ENCODE peak calls at places on chromosomes 2 and 18, in nine cellular contexts. One of them, this sample, is unnamed.

GRCh38 chr18:38256366-38256765 is 690.8 kb upstream of the CELF4 start:
- DNase-seq in HFFc6: no peak
- DNase-seq in upper lobe of right lung: no peak
- DNase-seq in CD4-positive, alpha-beta T cell: no peak
- DNase-seq in CD8-positive, alpha-beta T cell: no peak
- DNase-seq in left ventricle myocardium superior: no peak
- DNase-seq in DMS 273 treated with DMSO at 0.1 percent for 48 hours: no peak
- DNase-seq in NCI-H1092: no peak
- DNase-seq in activated T-helper 1 cell treated with anti-CD3 and anti-CD28 coated beads, Interleukin-2, amount 50 U/mL, for 16 hours: no peak
- DNase-seq in this sample: no peak

GRCh38 chr2:46350030-46350699 is 53.0 kb downstream of the EPAS1 start:
- DNase-seq in HFFc6: no peak
- DNase-seq in upper lobe of right lung: no peak
- DNase-seq in CD4-positive, alpha-beta T cell: no peak
- DNase-seq in CD8-positive, alpha-beta T cell: no peak
- DNase-seq in left ventricle myocardium superior: no peak
- DNase-seq in DMS 273 treated with DMSO at 0.1 percent for 48 hours: no peak
- DNase-seq in NCI-H1092: no peak
- DNase-seq in activated T-helper 1 cell treated with anti-CD3 and anti-CD28 coated beads, Interleukin-2, amount 50 U/mL, for 16 hours: no peak
- DNase-seq in this sample: no peak

GRCh38 chr2:60073201-60073600 is 480.3 kb downstream of the BCL11A start:
- DNase-seq in HFFc6: no peak
- DNase-seq in upper lobe of right lung: no peak
- DNase-seq in CD4-positive, alpha-beta T cell: no peak
- DNase-seq in CD8-positive, alpha-beta T cell: no peak
- DNase-seq in left ventricle myocardium superior: no peak
- DNase-seq in DMS 273 treated with DMSO at 0.1 percent for 48 hours: no peak
- DNase-seq in NCI-H1092: no peak
- DNase-seq in activated T-helper 1 cell treated with anti-CD3 and anti-CD28 coated beads, Interleukin-2, amount 50 U/mL, for 16 hours: no peak
- DNase-seq in this sample: no peak

GRCh38 chr2:135473567-135473966 is 57.5 kb downstream of the ZRANB3 start:
- DNase-seq in HFFc6: no peak
- DNase-seq in upper lobe of right lung: no peak
- DNase-seq in CD4-positive, alpha-beta T cell: peak
- DNase-seq in CD8-positive, alpha-beta T cell: no peak
- DNase-seq in left ventricle myocardium superior: no peak
- DNase-seq in DMS 273 treated with DMSO at 0.1 percent for 48 hours: no peak
- DNase-seq in NCI-H1092: no peak
- DNase-seq in activated T-helper 1 cell treated with anti-CD3 and anti-CD28 coated beads, Interleukin-2, amount 50 U/mL, for 16 hours: no peak
- DNase-seq in this sample: no peak

GRCh38 chr2:233892793-233893192 is 24.4 kb upstream of the TRPM8 start:
- DNase-seq in HFFc6: no peak
- DNase-seq in upper lobe of right lung: no peak
- DNase-seq in CD4-positive, alpha-beta T cell: no peak
- DNase-seq in CD8-positive, alpha-beta T cell: no peak
- DNase-seq in left ventricle myocardium superior: no peak
- DNase-seq in DMS 273 treated with DMSO at 0.1 percent for 48 hours: no peak
- DNase-seq in NCI-H1092: no peak
- DNase-seq in activated T-helper 1 cell treated with anti-CD3 and anti-CD28 coated beads, Interleukin-2, amount 50 U/mL, for 16 hours: no peak
- DNase-seq in this sample: no peak

GRCh38 chr2:100178085-100178788 is 35.8 kb upstream of the AFF3 start:
- DNase-seq in HFFc6: no peak
- DNase-seq in upper lobe of right lung: no peak
- DNase-seq in CD4-positive, alpha-beta T cell: no peak
- DNase-seq in CD8-positive, alpha-beta T cell: no peak
- DNase-seq in left ventricle myocardium superior: no peak
- DNase-seq in DMS 273 treated with DMSO at 0.1 percent for 48 hours: peak
- DNase-seq in NCI-H1092: no peak
- DNase-seq in activated T-helper 1 cell treated with anti-CD3 and anti-CD28 coated beads, Interleukin-2, amount 50 U/mL, for 16 hours: no peak
- DNase-seq in this sample: no peak

GRCh38 chr2:165440367-165440766 is 29.1 kb upstream of the CSRNP3 start:
- DNase-seq in HFFc6: peak
- DNase-seq in upper lobe of right lung: no peak
- DNase-seq in CD4-positive, alpha-beta T cell: no peak
- DNase-seq in CD8-positive, alpha-beta T cell: no peak
- DNase-seq in left ventricle myocardium superior: no peak
- DNase-seq in DMS 273 treated with DMSO at 0.1 percent for 48 hours: peak
- DNase-seq in NCI-H1092: no peak
- DNase-seq in activated T-helper 1 cell treated with anti-CD3 and anti-CD28 coated beads, Interleukin-2, amount 50 U/mL, for 16 hours: no peak
- DNase-seq in this sample: no peak

GRCh38 chr2:119723784-119724467 is 35.8 kb upstream of the PTPN4 start:
- DNase-seq in HFFc6: no peak
- DNase-seq in upper lobe of right lung: no peak
- DNase-seq in CD4-positive, alpha-beta T cell: no peak
- DNase-seq in CD8-positive, alpha-beta T cell: no peak
- DNase-seq in left ventricle myocardium superior: no peak
- DNase-seq in DMS 273 treated with DMSO at 0.1 percent for 48 hours: no peak
- DNase-seq in NCI-H1092: no peak
- DNase-seq in activated T-helper 1 cell treated with anti-CD3 and anti-CD28 coated beads, Interleukin-2, amount 50 U/mL, for 16 hours: no peak
- DNase-seq in this sample: no peak

GRCh38 chr2:157460384-157460837 is 16.5 kb upstream of the CYTIP start:
- DNase-seq in HFFc6: no peak
- DNase-seq in upper lobe of right lung: no peak
- DNase-seq in CD4-positive, alpha-beta T cell: no peak
- DNase-seq in CD8-positive, alpha-beta T cell: no peak
- DNase-seq in left ventricle myocardium superior: no peak
- DNase-seq in DMS 273 treated with DMSO at 0.1 percent for 48 hours: no peak
- DNase-seq in NCI-H1092: no peak
- DNase-seq in activated T-helper 1 cell treated with anti-CD3 and anti-CD28 coated beads, Interleukin-2, amount 50 U/mL, for 16 hours: no peak
- DNase-seq in this sample: no peak

GRCh38 chr2:172977330-172978052 is 98.2 kb upstream of the MAP3K20 start:
- DNase-seq in HFFc6: no peak
- DNase-seq in upper lobe of right lung: no peak
- DNase-seq in CD4-positive, alpha-beta T cell: no peak
- DNase-seq in CD8-positive, alpha-beta T cell: no peak
- DNase-seq in left ventricle myocardium superior: no peak
- DNase-seq in DMS 273 treated with DMSO at 0.1 percent for 48 hours: no peak
- DNase-seq in NCI-H1092: no peak
- DNase-seq in activated T-helper 1 cell treated with anti-CD3 and anti-CD28 coated beads, Interleukin-2, amount 50 U/mL, for 16 hours: no peak
- DNase-seq in this sample: no peak

GRCh38 chr2:181036848-181037603 is 56.6 kb downstream of the UBE2E3 start:
- DNase-seq in HFFc6: peak
- DNase-seq in upper lobe of right lung: no peak
- DNase-seq in CD4-positive, alpha-beta T cell: no peak
- DNase-seq in CD8-positive, alpha-beta T cell: no peak
- DNase-seq in left ventricle myocardium superior: no peak
- DNase-seq in DMS 273 treated with DMSO at 0.1 percent for 48 hours: no peak
- DNase-seq in NCI-H1092: no peak
- DNase-seq in activated T-helper 1 cell treated with anti-CD3 and anti-CD28 coated beads, Interleukin-2, amount 50 U/mL, for 16 hours: no peak
- DNase-seq in this sample: no peak

GRCh38 chr2:67974564-67975430 is 88.0 kb downstream of the C1D start:
- DNase-seq in HFFc6: no peak
- DNase-seq in upper lobe of right lung: no peak
- DNase-seq in CD4-positive, alpha-beta T cell: no peak
- DNase-seq in CD8-positive, alpha-beta T cell: no peak
- DNase-seq in left ventricle myocardium superior: peak
- DNase-seq in DMS 273 treated with DMSO at 0.1 percent for 48 hours: no peak
- DNase-seq in NCI-H1092: no peak
- DNase-seq in activated T-helper 1 cell treated with anti-CD3 and anti-CD28 coated beads, Interleukin-2, amount 50 U/mL, for 16 hours: no peak
- DNase-seq in this sample: peak

GRCh38 chr2:140502951-140503630 is 1627.7 kb downstream of the LRP1B start:
- DNase-seq in HFFc6: no peak
- DNase-seq in upper lobe of right lung: no peak
- DNase-seq in CD4-positive, alpha-beta T cell: no peak
- DNase-seq in CD8-positive, alpha-beta T cell: no peak
- DNase-seq in left ventricle myocardium superior: no peak
- DNase-seq in DMS 273 treated with DMSO at 0.1 percent for 48 hours: no peak
- DNase-seq in NCI-H1092: no peak
- DNase-seq in activated T-helper 1 cell treated with anti-CD3 and anti-CD28 coated beads, Interleukin-2, amount 50 U/mL, for 16 hours: no peak
- DNase-seq in this sample: no peak

GRCh38 chr2:66443977-66444855 is 9.3 kb downstream of the MEIS1 start:
- DNase-seq in HFFc6: peak
- DNase-seq in upper lobe of right lung: no peak
- DNase-seq in CD4-positive, alpha-beta T cell: no peak
- DNase-seq in CD8-positive, alpha-beta T cell: no peak
- DNase-seq in left ventricle myocardium superior: peak
- DNase-seq in DMS 273 treated with DMSO at 0.1 percent for 48 hours: no peak
- DNase-seq in NCI-H1092: no peak
- DNase-seq in activated T-helper 1 cell treated with anti-CD3 and anti-CD28 coated beads, Interleukin-2, amount 50 U/mL, for 16 hours: no peak
- DNase-seq in this sample: no peak

GRCh38 chr18:21901423-21901822 is 160.8 kb downstream of the MIB1 start:
- DNase-seq in HFFc6: no peak
- DNase-seq in upper lobe of right lung: no peak
- DNase-seq in CD4-positive, alpha-beta T cell: no peak
- DNase-seq in CD8-positive, alpha-beta T cell: no peak
- DNase-seq in left ventricle myocardium superior: no peak
- DNase-seq in DMS 273 treated with DMSO at 0.1 percent for 48 hours: no peak
- DNase-seq in NCI-H1092: no peak
- DNase-seq in activated T-helper 1 cell treated with anti-CD3 and anti-CD28 coated beads, Interleukin-2, amount 50 U/mL, for 16 hours: no peak
- DNase-seq in this sample: no peak

This sample was measured in anterior cingulate cortex.